ENCODE peak calls at places on chromosomes 11 and 22, in five cellular contexts. T is H1, J is K562, G is A549, N is GM12878. Y is an unnamed sample.

GRCh38 chr11:121741316-121741715 is 288.5 kb upstream of the SORL1-AS1 start:
- DNase-seq in T (no peak), J (no peak), G (no peak), N (no peak), Y (no peak)

GRCh38 chr11:123628936-123629683 is 25.3 kb downstream of the SCN3B start:
- DNase-seq in T (no peak), J (peak), G (no peak), N (no peak), Y (no peak)

GRCh38 chr22:36323855-36324331 is 63.9 kb downstream of the MYH9 start:
- DNase-seq in T (no peak), J (no peak), G (no peak), N (no peak), Y (no peak)

GRCh38 chr22:40418366-40419201 is 48.2 kb downstream of the SGSM3 start:
- DNase-seq in T (no peak), J (no peak), G (no peak), N (no peak), Y (no peak)

GRCh38 chr11:66277475-66278391 is at the start of gene CNIH2:
- DNase-seq in T (no peak), J (peak), G (peak), N (no peak), Y (no peak)

GRCh38 chr11:8363924-8364323 is 100.2 kb upstream of the LMO1 start:
- DNase-seq in T (no peak), J (no peak), G (no peak), N (no peak), Y (no peak)

GRCh38 chr11:26283852-26284421 is 48.0 kb upstream of the ANO3 start:
- DNase-seq in T (no peak), J (no peak), G (no peak), N (no peak), Y (no peak)

GRCh38 chr11:12207384-12208150 is 97.2 kb downstream of the MICAL2 start:
- DNase-seq in T (no peak), J (no peak), G (no peak), N (no peak), Y (no peak)

GRCh38 chr11:126817096-126817495 is 183.5 kb downstream of the KIRREL3 start:
- DNase-seq in T (no peak), J (no peak), G (no peak), N (no peak), Y (no peak)

GRCh38 chr11:2538951-2539735 is 94.3 kb downstream of the KCNQ1 start:
- DNase-seq in T (no peak), J (no peak), G (no peak), N (no peak), Y (no peak)

GRCh38 chr22:23478175-23478574 is 101.9 kb downstream of the IGLL1 start:
- DNase-seq in T (no peak), J (peak), G (no peak), N (no peak), Y (no peak)

GRCh38 chr11:110463153-110463552 is 33.4 kb downstream of the FDX1 start:
- DNase-seq in T (peak), J (peak), G (no peak), N (no peak), Y (no peak)

GRCh38 chr11:112826026-112826425 is 135.2 kb upstream of the NCAM1 start:
- DNase-seq in T (no peak), J (no peak), G (no peak), N (no peak), Y (no peak)

GRCh38 chr11:11143849-11144248 is 209.2 kb downstream of the CSNK2A3 start:
- DNase-seq in T (no peak), J (no peak), G (no peak), N (no peak), Y (no peak)

GRCh38 chr11:65917434-65918210 is 1.2 kb downstream of the C11orf68 start:
- DNase-seq in T (no peak), J (no peak), G (no peak), N (no peak), Y (no peak)

GRCh38 chr11:6298605-6299004 is 21.7 kb downstream of the CAVIN3 start:
- DNase-seq in T (no peak), J (peak), G (peak), N (no peak), Y (peak)

GRCh38 chr11:35142481-35143207 is 3.7 kb downstream of the CD44 start:
- DNase-seq in T (no peak), J (peak), G (no peak), N (no peak), Y (peak)

GRCh38 chr11:120086651-120087050 is 51.3 kb downstream of the TRIM29 start:
- DNase-seq in T (no peak), J (no peak), G (no peak), N (no peak), Y (no peak)

GRCh38 chr11:8608646-8609045 is 14.6 kb upstream of the STK33 start:
- DNase-seq in T (no peak), J (no peak), G (no peak), N (no peak), Y (no peak)

GRCh38 chr11:33861911-33862310 is 30.0 kb downstream of the LMO2 start:
- DNase-seq in T (no peak), J (no peak), G (no peak), N (no peak), Y (no peak)

GRCh38 chr11:78954261-78954660 is 379.6 kb upstream of the NARS2 start:
- DNase-seq in T (no peak), J (no peak), G (no peak), N (no peak), Y (no peak)

GRCh38 chr11:91248199-91248807 is 976.3 kb upstream of the FAT3 start:
- DNase-seq in T (no peak), J (peak), G (peak), N (no peak), Y (peak)

GRCh38 chr11:126481303-126481680 is 125.8 kb downstream of the ST3GAL4 start:
- DNase-seq in T (no peak), J (no peak), G (no peak), N (no peak), Y (no peak)

GRCh38 chr11:14373941-14374646 is 15.1 kb upstream of the RRAS2 start:
- DNase-seq in T (no peak), J (no peak), G (no peak), N (no peak), Y (peak)

GRCh38 chr22:19180234-19180633 is 1.7 kb upstream of the SLC25A1 start:
- DNase-seq in T (no peak), J (no peak), G (no peak), N (no peak), Y (no peak)

GRCh38 chr22:42646569-42647525 is 2.3 kb downstream of the CYB5R3 start:
- DNase-seq in T (no peak), J (peak), G (no peak), N (no peak), Y (no peak)

GRCh38 chr11:91776660-91777059 is 448.0 kb upstream of the FAT3 start:
- DNase-seq in T (no peak), J (no peak), G (no peak), N (no peak), Y (no peak)

GRCh38 chr11:122882809-122883681 is 486 bp downstream of the JHY start:
- DNase-seq in T (no peak), J (no peak), G (peak), N (no peak), Y (peak)

GRCh38 chr22:42360348-42360747 is 71.9 kb downstream of the NFAM1 start:
- DNase-seq in T (no peak), J (no peak), G (no peak), N (no peak), Y (no peak)

GRCh38 chr11:7303146-7303545 is 51.4 kb downstream of the SYT9 start:
- DNase-seq in T (no peak), J (no peak), G (no peak), N (no peak), Y (no peak)

GRCh38 chr22:17948101-17948500 is 76.3 kb downstream of the MICAL3 start:
- DNase-seq in T (no peak), J (no peak), G (no peak), N (no peak), Y (no peak)

GRCh38 chr22:17951315-17951714 is 73.0 kb downstream of the MICAL3 start:
- DNase-seq in T (no peak), J (no peak), G (no peak), N (no peak), Y (peak)

GRCh38 chr22:17952273-17952801 is 72.0 kb downstream of the MICAL3 start:
- DNase-seq in T (no peak), J (peak), G (no peak), N (no peak), Y (no peak)

GRCh38 chr22:17953147-17953546 is 71.2 kb downstream of the MICAL3 start:
- DNase-seq in T (no peak), J (no peak), G (no peak), N (no peak), Y (no peak)

GRCh38 chr22:17949926-17950473 is 74.4 kb downstream of the MICAL3 start:
- DNase-seq in T (no peak), J (no peak), G (no peak), N (no peak), Y (no peak)
- TF ChIP-seq HDAC2 in T (no peak), J (no peak), G (no peak), N (no peak), Y (no peak)

GRCh38 chr11:64742940-64743590 is 877 bp downstream of the RASGRP2 start:
- DNase-seq in T (no peak), J (peak), G (peak), N (no peak), Y (no peak)
- TF ChIP-seq HDAC2 in T (no peak), J (no peak), G (no peak), N (no peak), Y (no peak)

DNA sequence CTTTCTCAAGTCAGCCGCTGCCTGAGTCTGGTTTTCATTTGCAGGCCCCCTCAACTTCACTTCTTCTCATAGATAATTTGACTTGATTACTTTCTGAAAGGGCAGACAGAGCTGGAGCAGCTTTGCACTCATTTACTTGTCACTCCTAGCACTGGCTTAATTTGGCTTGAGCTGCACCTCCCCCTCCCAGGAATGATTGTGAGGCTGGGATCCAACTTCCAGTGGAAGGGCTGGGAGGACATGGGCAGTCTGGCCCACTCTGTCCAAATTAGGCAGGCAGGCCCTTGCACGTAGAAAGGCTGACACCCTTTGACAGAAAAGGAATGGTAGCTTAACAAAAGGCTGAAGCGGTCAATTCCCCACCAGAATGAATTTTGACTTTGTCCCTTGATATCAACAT is 453.9 kb downstream of the ETS1 start:
- DNase-seq in T (no peak), J (no peak), G (no peak), N (no peak), Y (no peak)
- TF ChIP-seq HDAC2 in T (no peak), J (no peak), G (no peak), N (no peak), Y (no peak)

GRCh38 chr11:43852057-43852636 is 28.5 kb upstream of the ALKBH3 start:
- DNase-seq in T (peak), J (peak), G (peak), N (peak), Y (peak)
- TF ChIP-seq HDAC2 in T (no peak), J (no peak), G (no peak), N (no peak), Y (no peak)

GRCh38 chr11:76597533-76598425 is 72.8 kb downstream of the LRRC32 start:
- DNase-seq in T (no peak), J (no peak), G (no peak), N (no peak), Y (no peak)

GRCh38 chr11:76600124-76600655 is 70.4 kb downstream of the LRRC32 start:
- DNase-seq in T (no peak), J (no peak), G (no peak), N (no peak), Y (no peak)

GRCh38 chr11:76599041-76600013 is 71.2 kb downstream of the LRRC32 start:
- DNase-seq in T (no peak), J (no peak), G (no peak), N (no peak), Y (no peak)

GRCh38 chr11:76598426-76598839 is 72.1 kb downstream of the LRRC32 start:
- DNase-seq in T (no peak), J (peak), G (peak), N (peak), Y (peak)

GRCh38 chr11:76596652-76597051 is 73.9 kb downstream of the LRRC32 start:
- DNase-seq in T (no peak), J (no peak), G (no peak), N (no peak), Y (no peak)
- TF ChIP-seq HDAC2 in T (no peak), J (no peak), G (no peak), N (no peak), Y (no peak)

GRCh38 chr11:377174-377865 is 8.0 kb downstream of the B4GALNT4 start:
- DNase-seq in T (no peak), J (no peak), G (no peak), N (no peak), Y (no peak)
- TF ChIP-seq HDAC2 in T (no peak), J (no peak), G (no peak), N (no peak), Y (no peak)

GRCh38 chr11:134564472-134565200 is 152.6 kb upstream of the B3GAT1 start:
- DNase-seq in T (no peak), J (no peak), G (no peak), N (no peak), Y (no peak)
- TF ChIP-seq HDAC2 in T (no peak), J (no peak), G (no peak), N (no peak), Y (no peak)

GRCh38 chr22:17897411-17897810 is 123.1 kb upstream of the BID start:
- DNase-seq in T (no peak), J (no peak), G (no peak), N (no peak), Y (peak)

GRCh38 chr22:17896552-17896951 is 122.3 kb upstream of the BID start:
- DNase-seq in T (no peak), J (no peak), G (peak), N (no peak), Y (no peak)

GRCh38 chr22:17897864-17898263 is 123.6 kb upstream of the BID start:
- DNase-seq in T (no peak), J (no peak), G (no peak), N (no peak), Y (no peak)

GRCh38 chr22:17893900-17894299 is 119.6 kb upstream of the BID start:
- DNase-seq in T (no peak), J (no peak), G (no peak), N (no peak), Y (peak)

DNA sequence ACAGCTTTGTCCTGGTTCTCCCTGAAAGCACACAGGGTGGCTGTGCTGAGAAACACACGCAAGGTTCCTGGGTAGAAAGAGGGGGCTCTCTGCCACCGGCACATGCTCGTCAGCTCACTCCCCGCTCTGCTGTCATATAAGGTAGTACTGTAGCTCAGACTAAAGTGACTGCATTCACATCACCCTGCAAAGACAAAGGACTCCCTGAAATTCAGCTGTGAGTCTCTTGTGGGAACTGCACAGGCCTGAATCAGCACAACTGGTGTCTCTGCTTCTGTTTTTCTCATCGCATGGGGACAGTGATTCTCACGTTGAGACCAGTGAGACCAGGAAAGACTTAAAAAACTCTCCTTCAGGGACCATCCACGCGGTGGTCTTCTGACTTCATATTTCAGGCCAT is 124.1 kb upstream of the BID start:
- DNase-seq in T (no peak), J (no peak), G (no peak), N (no peak), Y (no peak)
- TF ChIP-seq HDAC2 in T (no peak), J (no peak), G (no peak), N (no peak), Y (no peak)

DNA sequence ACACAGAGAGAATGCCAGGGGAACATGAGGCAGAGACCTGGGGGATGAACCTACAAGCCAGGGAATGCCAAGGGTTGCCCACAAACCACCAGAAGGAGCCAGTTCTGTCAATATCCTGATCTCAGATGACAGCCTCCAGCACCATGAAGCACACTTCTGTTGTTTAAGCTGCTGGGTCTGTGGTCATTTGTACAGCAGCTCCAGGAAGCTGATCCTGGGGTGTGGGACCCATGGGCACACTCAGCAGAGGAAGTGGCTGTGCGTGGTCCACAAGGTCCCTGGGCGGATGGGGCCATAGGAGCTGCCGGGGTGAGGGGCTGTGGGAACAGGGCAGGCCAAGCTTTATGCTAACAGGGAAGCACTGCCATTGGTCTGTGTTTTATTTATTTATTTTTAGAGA is 12.1 kb downstream of the PPM1F start:
- DNase-seq in T (no peak), J (no peak), G (no peak), N (no peak), Y (no peak)
- TF ChIP-seq HDAC2 in T (no peak), J (no peak), G (no peak), N (no peak), Y (no peak)